ENCODE peak calls at places on chromosome 11, in six cellular contexts. D, M, B, N, P and S are unnamed samples.
A peak's percentile ranks its signal among the peaks of the same experiment; 100 is the strongest.

GRCh38 chr11:65861165-65861505 is 902 bp downstream of the MUS81 start:
- DNase-seq in N (no peak), P (no peak), D (no peak), M (no peak), B (no peak), S (no peak)

GRCh38 chr11:94776351-94777321 is 8.5 kb downstream of the AMOTL1 start:
- DNase-seq in D (peak; percentile 68), P (peak; percentile 74), B (no peak), N (no peak), M (no peak), S (peak; percentile 86)

GRCh38 chr11:129333873-129334272 is 41.8 kb upstream of the BARX2 start:
- DNase-seq in D (peak; percentile 27), B (no peak), N (no peak), M (no peak), P (no peak), S (no peak)

GRCh38 chr11:94938399-94939055 is 34.8 kb downstream of the CWC15 start:
- DNase-seq in M (no peak), N (no peak), P (peak; percentile 92), B (no peak), D (peak; percentile 81), S (no peak)

GRCh38 chr11:18012314-18012905 is 437 bp downstream of the SERGEF start:
- DNase-seq in D (peak; percentile 39), M (no peak), N (no peak), B (peak; percentile 57), P (peak; percentile 13), S (peak; percentile 68)

GRCh38 chr11:77814848-77815247 is 5.7 kb downstream of the RSF1 start:
- DNase-seq in N (no peak), M (no peak), B (no peak), D (no peak), P (no peak), S (peak; percentile 27)

GRCh38 chr11:59358595-59358994 is at the start of gene OR5AN1:
- DNase-seq in N (no peak), P (no peak), M (no peak), B (no peak), D (no peak), S (no peak)

GRCh38 chr11:94885133-94885532 is 88.2 kb downstream of the CWC15 start:
- DNase-seq in P (no peak), M (no peak), D (peak; percentile 28), B (no peak), N (no peak), S (no peak)

GRCh38 chr11:77244277-77245014 is 57.0 kb downstream of the GDPD4 start:
- DNase-seq in P (peak; percentile 85), M (no peak), B (no peak), D (peak; percentile 78), N (no peak), S (no peak)

GRCh38 chr11:2944953-2945756 is 15.9 kb upstream of the PHLDA2 start:
- DNase-seq in N (peak; percentile 54), D (peak; percentile 92), M (peak; percentile 39), P (peak; percentile 90), B (peak; percentile 88), S (peak; percentile 81)

GRCh38 chr11:86511086-86511551 is 136.4 kb downstream of the CCDC81 start:
- DNase-seq in M (no peak), D (peak; percentile 91), B (no peak), P (peak; percentile 79), N (no peak), S (no peak)

GRCh38 chr11:13303668-13304649 is 26.4 kb downstream of the BMAL1 start:
- DNase-seq in N (no peak), B (no peak), D (no peak), M (no peak), P (no peak), S (no peak)

GRCh38 chr11:61026121-61027031 is 54.9 kb downstream of the CD6 start:
- DNase-seq in M (no peak), P (no peak), N (no peak), D (no peak), B (no peak), S (no peak)

GRCh38 chr11:16791494-16791961 is 53.1 kb downstream of the C11orf58 start:
- DNase-seq in B (no peak), P (peak; percentile 95), N (no peak), M (no peak), D (peak; percentile 96), S (peak; percentile 22)

GRCh38 chr11:30489513-30489912 is 96.6 kb downstream of the MPPED2 start:
- DNase-seq in B (no peak), D (no peak), P (no peak), N (peak; percentile 20), M (no peak), S (no peak)

GRCh38 chr11:66292543-66293332 is 1.0 kb downstream of the TMEM151A start:
- DNase-seq in M (no peak), B (no peak), P (no peak), N (no peak), D (no peak), S (no peak)

GRCh38 chr11:87259731-87260130 is 222.0 kb downstream of the TMEM135 start:
- DNase-seq in B (no peak), N (no peak), D (no peak), M (no peak), P (no peak), S (peak; percentile 8)

DNA sequence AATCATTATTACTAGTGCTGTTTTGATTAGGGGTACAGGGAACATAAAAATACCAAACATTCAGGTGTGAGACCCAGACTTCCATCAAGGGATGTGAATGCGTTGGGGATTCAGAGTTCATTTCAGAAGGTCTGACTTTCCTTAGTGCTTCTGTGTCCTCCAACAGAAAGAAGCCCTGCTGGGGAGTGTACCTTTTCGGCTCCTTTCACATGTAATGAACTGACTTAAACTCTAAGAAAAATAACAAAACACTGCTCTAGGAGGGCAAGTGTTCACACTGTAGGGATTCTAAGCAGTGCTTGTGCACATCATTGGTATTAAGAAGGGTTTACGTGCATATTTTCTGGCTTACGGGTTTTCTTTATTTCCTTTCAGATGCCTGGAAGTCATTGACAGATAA is 15.7 kb upstream of the TTC36 start:
- DNase-seq in N (no peak), D (no peak), M (no peak), B (no peak), P (no peak), S (no peak)
- H2BK15ac ChIP-seq in N (no peak overlapping the region), D (no peak overlapping the region), M (no peak overlapping the region), B (no peak overlapping the region), P (no peak overlapping the region), S (no peak overlapping the region)

DNA sequence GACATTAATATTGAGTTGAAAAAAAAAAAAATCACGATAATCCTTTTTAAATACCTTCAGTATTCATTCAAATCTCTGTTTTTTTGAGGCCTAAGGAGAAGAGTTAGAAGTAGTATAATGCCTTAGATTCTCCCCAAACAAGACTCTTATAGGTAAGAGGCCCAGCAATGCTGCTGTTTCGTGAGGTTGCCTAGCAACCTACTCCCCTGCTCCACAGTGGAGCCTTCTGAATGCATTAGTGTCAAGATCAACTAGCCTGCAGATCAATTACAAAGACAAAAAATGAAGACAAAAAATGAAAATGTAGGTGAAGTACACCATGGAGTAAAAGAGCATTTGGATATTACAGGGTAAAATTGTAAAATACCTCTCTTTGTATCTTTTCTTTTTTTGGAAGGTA is 229.8 kb upstream of the LUZP2 start:
- DNase-seq in N (peak; percentile 20), B (no peak), P (no peak), D (no peak), M (no peak), S (peak; percentile 53)
- H2BK15ac ChIP-seq in N (no peak overlapping the region), B (no peak overlapping the region), P (no peak overlapping the region), D (no peak overlapping the region), M (no peak overlapping the region), S (no peak overlapping the region)

DNA sequence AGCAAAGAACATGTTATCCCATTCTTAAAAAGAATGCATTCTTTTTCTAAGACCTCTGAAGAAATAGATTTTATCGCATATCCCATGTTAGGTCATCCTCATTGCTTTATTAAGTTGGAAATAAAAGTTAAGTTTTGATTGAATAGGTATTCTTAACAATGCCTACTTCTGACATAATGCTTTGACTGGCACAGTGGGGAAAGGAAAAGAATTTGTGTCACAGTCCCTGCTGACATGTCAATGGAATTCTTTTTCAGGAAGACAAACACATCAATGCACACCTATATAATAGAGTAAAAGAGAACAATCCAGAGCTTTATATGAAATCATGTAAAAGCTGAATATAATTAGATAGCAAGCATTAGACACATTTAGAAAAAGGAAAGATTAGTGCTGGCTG is 105.7 kb downstream of the DBX1 start:
- DNase-seq in N (no peak), D (no peak), P (no peak), M (no peak), B (no peak), S (no peak)
- H2BK15ac ChIP-seq in N (no peak overlapping the region), D (no peak overlapping the region), P (no peak overlapping the region), M (no peak overlapping the region), B (no peak overlapping the region), S (no peak overlapping the region)

DNA sequence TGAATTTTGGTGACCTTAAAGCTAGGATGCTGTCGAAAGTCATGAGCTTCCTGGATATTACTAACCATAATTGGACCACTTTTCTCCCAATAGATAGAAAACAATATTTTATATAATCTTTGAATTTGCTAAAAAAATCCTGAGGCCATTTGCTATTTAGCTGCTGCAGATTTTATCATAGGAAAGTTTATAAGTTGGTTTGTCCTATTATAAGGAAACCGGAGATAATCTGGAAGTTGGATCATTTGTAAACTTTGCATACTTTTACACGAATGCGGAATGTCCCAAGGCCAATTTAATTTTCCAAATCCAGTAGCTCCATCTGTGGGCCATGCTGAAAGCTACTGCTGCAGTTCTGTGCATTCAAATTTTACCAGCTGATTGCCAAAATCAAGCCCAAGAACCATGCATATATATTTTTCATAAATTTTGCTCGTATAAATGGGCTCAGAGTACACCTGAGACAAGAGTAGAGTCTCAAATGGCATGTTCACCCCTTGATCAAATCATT is 378.3 kb downstream of the FAM181B start:
- DNase-seq in P (no peak), B (no peak), N (no peak), D (no peak), M (no peak), S (no peak)
- H2BK15ac ChIP-seq in P (no peak overlapping the region), B (no peak overlapping the region), N (no peak overlapping the region), D (no peak overlapping the region), M (no peak overlapping the region), S (no peak overlapping the region)

GRCh38 chr11:68684385-68685356 is at the start of gene GAL:
- DNase-seq in M (no peak), B (peak; percentile 36), N (no peak), P (no peak), D (peak; percentile 6), S (peak; percentile 45)
- H2BK15ac ChIP-seq in M (peak within 1 kb of the TSS; percentile 94), B (no peak within 1 kb of the TSS), N (peak within 1 kb of the TSS; percentile 41), P (no peak within 1 kb of the TSS), D (no peak within 1 kb of the TSS), S (no peak within 1 kb of the TSS)